ENCODE peak calls at places on chromosomes 5 and 9, in five cellular contexts. L, F, X, P and I are unnamed samples. For H3K9me3, the result is how much of the 10 kb centered on the place peaks cover.

GRCh38 chr9:16516887-16517286 is 353.6 kb downstream of the BNC2 start:
- DNase-seq in P (no peak), L (no peak), X (peak), F (peak), I (no peak)

GRCh38 chr9:5278486-5278885 is 26.0 kb downstream of the RLN2 start:
- DNase-seq in X (no peak), F (no peak), P (no peak), L (no peak), I (no peak)

GRCh38 chr9:102434545-102434944 is 560.6 kb upstream of the CYLC2 start:
- DNase-seq in L (no peak), F (no peak), X (no peak), P (no peak), I (no peak)

GRCh38 chr9:108645520-108645919 is 210.3 kb downstream of the ACTL7B start:
- DNase-seq in X (no peak), F (no peak), L (no peak), P (no peak), I (no peak)

GRCh38 chr5:57009811-57010210 is 57.9 kb upstream of the MIER3 start:
- DNase-seq in F (no peak), X (no peak), L (no peak), P (no peak), I (no peak)

GRCh38 chr5:163649522-163649921 is 144.1 kb downstream of the MAT2B start:
- DNase-seq in L (peak), X (peak), F (peak), P (peak), I (no peak)

GRCh38 chr5:159451197-159452052 is 121.1 kb upstream of the IL12B start:
- DNase-seq in F (peak), X (peak), L (peak), P (no peak), I (peak)

GRCh38 chr5:173801006-173801405 is 87.1 kb upstream of the CPEB4 start:
- DNase-seq in X (no peak), F (no peak), P (no peak), L (no peak), I (no peak)

GRCh38 chr9:134589748-134590147 is 51.9 kb upstream of the COL5A1 start:
- DNase-seq in L (no peak), F (no peak), P (no peak), X (no peak), I (no peak)

GRCh38 chr5:152505442-152506042 is 100.5 kb upstream of the NMUR2 start:
- DNase-seq in L (peak), F (peak), X (peak), P (peak), I (peak)

GRCh38 chr9:33737811-33738606 is 57.4 kb upstream of the PRSS3 start:
- DNase-seq in F (peak), L (peak), P (peak), X (peak), I (peak)

GRCh38 chr9:131432597-131433301 is 38.9 kb downstream of the PRRC2B start:
- DNase-seq in P (no peak), F (peak), L (no peak), X (peak), I (peak)

GRCh38 chr5:134784241-134784920 is 25.8 kb downstream of the DDX46 start:
- DNase-seq in L (no peak), P (no peak), X (peak), F (peak), I (no peak)

GRCh38 chr5:61082516-61083280 is 79.6 kb downstream of the SMIM15 start:
- DNase-seq in L (no peak), P (no peak), X (peak), F (peak), I (no peak)

GRCh38 chr5:133610489-133611356 is 1.6 kb downstream of the FSTL4 start:
- DNase-seq in P (peak), X (peak), L (peak), F (no peak), I (peak)

GRCh38 chr9:137066096-137066861 is 4.1 kb downstream of the SAPCD2 start:
- DNase-seq in P (no peak), L (no peak), F (no peak), X (no peak), I (no peak)

GRCh38 chr9:86562691-86563090 is 208.5 kb upstream of the TUT7 start:
- DNase-seq in F (no peak), X (no peak), P (no peak), L (no peak), I (no peak)

GRCh38 chr5:32096891-32097592 is 77.1 kb downstream of the GOLPH3 start:
- DNase-seq in X (peak), L (no peak), F (peak), P (no peak), I (no peak)

GRCh38 chr9:134539613-134540012 is 102.0 kb upstream of the COL5A1 start:
- DNase-seq in X (no peak), F (peak), P (no peak), L (no peak), I (no peak)

GRCh38 chr5:147887026-147887627 is 8.6 kb downstream of the SCGB3A2 start:
- DNase-seq in L (peak), P (peak), F (peak), X (peak), I (peak)

GRCh38 chr9:110769667-110770066 is 101.1 kb downstream of the MUSK start:
- DNase-seq in X (peak), L (no peak), P (no peak), F (peak), I (no peak)

GRCh38 chr9:110545705-110546104 is 33.8 kb downstream of the SVEP1 start:
- DNase-seq in L (no peak), F (peak), P (no peak), X (no peak), I (no peak)

GRCh38 chr5:67548520-67549262 is 352.1 kb upstream of the CD180 start:
- DNase-seq in X (no peak), F (no peak), P (no peak), L (no peak), I (no peak)
- H3K4me3 ChIP-seq in X (no peak), F (no peak), P (no peak), L (no peak), I (no peak)

DNA sequence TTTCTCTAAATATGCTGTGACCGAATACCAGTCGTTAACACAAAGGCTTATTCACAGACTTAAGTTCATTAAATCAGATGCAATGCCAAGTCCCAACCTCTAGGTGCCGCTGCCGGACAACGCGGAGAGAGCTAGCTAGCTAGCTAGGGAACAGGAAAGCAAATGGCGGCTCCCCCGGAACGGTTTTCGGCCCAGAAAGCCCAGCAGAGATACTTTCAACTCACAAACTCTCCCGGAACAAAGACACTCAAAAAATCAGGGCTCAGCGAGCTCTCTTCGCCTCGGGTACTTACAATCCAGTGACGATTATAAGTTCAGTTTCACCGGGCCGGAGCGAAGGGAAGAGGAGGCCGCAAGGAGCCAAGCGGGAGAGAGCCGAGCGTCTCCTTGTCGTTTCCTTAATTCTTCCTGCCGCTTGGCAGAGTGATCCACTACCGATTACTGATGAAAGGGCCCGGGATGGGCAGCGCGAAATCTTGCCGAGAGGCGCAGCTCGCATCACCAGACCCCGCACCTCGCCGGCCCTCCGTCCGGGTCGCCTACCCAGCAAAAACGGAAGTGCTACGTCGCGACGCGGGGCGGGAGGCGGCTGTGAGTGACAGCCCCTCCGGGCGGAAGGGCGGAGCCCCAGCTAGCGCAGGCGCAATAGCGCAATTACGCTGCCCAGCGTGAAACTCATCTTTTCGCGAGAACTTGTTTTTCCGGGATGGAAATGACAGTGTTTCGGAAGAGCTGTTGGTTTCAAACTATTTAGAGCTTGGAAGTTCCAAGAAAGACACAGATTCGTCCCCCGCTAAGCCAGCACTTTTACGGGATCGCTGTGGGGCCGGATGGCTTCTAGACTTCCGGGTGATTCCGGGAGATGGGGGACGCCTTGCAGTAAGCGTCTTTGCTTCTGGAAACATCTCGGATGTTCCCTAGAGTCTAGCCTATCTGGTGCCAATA is at the start of gene TAF7:
- DNase-seq in L (peak), F (peak), X (peak), P (peak), I (peak)
- H3K9me3 ChIP-seq in L (under half), F (under half), X (under half), P (under half), I (half or more)

DNA sequence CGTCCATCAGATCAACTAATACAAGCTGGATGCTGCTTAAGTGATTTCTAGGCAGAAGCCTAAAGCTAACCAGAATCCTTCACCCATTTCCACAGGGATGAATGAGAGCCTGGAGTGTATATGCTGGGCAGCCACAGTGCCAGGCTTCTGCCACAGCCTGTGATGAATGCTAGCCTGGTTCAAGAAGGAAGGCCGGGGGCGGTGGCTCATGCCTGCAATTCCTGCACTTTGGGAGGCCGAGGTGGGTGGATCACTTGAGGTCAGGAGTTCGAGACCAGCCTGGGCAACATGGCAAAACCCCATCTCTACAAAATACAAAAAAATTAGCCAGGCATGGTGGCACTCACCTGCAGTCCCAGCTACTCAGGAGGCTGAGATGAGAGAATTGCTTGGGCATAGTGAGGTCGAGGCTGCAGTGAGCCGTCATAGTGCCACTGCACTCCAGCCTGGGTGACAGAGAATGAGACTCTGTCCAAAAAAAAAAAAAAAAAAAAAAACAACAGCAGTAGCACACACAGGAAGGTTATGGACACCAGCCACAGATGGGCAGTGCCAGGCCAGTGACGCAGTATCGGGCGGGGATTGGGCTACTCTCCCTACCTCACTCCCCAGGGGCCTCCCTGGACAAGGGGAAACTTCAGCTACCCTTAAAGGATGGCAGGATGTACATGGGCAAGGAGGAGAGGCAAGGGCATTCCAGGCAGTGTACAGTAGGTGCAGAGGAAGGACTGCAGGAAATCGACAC is 23.1 kb upstream of the HMCN2 start:
- DNase-seq in L (no peak), F (no peak), X (no peak), P (no peak), I (no peak)
- H3K4me3 ChIP-seq in L (no peak), F (no peak), X (no peak), P (no peak), I (no peak)

GRCh38 chr5:94103507-94104245 is 362.3 kb upstream of the POU5F2 start:
- DNase-seq in L (no peak), X (no peak), F (peak), P (no peak), I (no peak)

GRCh38 chr5:94102849-94103248 is 361.4 kb upstream of the POU5F2 start:
- DNase-seq in P (no peak), X (no peak), L (no peak), F (no peak), I (no peak)
- H3K9me3 ChIP-seq in P (under half), X (under half), L (under half), F (under half), I (under half)

GRCh38 chr9:133370680-133371079 is 5.2 kb downstream of the SURF4 start:
- DNase-seq in P (peak), X (no peak), L (peak), F (no peak), I (no peak)
- H3K4me3 ChIP-seq in P (no peak), X (no peak), L (no peak), F (no peak), I (no peak)

GRCh38 chr5:178870411-178870810 is 10.7 kb downstream of the ZNF354B start:
- DNase-seq in F (no peak), P (no peak), X (no peak), L (no peak), I (no peak)

GRCh38 chr5:178869577-178869976 is 9.8 kb downstream of the ZNF354B start:
- DNase-seq in X (no peak), L (no peak), F (no peak), P (no peak), I (no peak)

GRCh38 chr5:178866946-178867345 is 7.2 kb downstream of the ZNF354B start:
- DNase-seq in P (no peak), X (no peak), F (no peak), L (no peak), I (no peak)

DNA sequence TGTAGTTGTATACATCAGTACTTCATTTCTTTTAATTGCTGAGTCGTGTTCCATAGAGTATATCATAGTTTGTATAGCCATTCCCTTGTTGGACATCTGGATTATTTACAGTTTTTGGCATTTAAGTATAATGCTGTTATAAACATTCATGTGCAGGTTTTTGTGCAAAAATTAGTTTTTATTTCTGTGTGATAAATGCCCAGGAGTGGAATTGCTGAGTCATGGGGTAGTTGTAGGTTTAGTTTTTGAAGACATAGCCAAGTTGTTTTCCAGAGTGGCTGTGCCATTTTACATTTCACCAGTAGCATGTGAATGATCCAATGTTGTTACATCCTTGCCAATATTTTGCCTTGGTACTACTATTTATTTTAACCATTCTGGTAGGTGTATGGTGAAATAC is 12.5 kb downstream of the ZNF354B start:
- DNase-seq in F (no peak), L (no peak), X (no peak), P (no peak), I (no peak)
- H3K9me3 ChIP-seq in F (under half), L (under half), X (half or more), P (under half), I (under half)

GRCh38 chr5:170655920-170656319 is 127.6 kb upstream of the GABRP start:
- DNase-seq in F (no peak), X (no peak), L (no peak), P (no peak), I (no peak)
- H3K4me3 ChIP-seq in F (no peak), X (no peak), L (no peak), P (no peak), I (no peak)

DNA sequence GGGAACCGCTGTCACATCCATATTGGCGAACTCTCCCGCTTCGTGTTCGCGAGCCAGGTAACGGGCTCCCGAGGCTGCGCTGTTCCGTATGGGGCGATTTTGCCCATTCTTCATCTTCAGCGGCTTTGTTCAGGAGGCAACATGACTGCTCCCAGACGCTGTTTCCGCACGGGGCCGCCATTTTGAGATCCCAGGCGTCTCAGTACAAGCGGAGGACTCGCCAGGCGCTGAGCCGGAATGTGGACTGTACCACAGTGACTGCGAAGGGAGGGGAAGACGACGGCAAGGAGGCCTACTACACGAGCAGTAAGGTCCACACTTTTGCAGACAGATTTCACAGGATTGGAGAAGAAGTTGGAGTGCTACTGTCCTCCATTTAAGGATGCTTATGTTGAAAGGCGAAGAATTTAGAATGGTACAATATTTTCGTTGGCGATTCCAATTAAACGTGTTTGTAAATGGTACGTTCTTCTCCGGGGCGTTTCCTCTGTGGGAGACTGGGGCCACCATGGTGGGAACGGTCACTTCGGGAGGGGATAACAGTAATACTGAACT is 41.6 kb upstream of the ZNF300 start:
- DNase-seq in X (no peak), P (peak), L (peak), F (peak), I (no peak)
- H3K9me3 ChIP-seq in X (half or more), P (under half), L (under half), F (under half), I (under half)

DNA sequence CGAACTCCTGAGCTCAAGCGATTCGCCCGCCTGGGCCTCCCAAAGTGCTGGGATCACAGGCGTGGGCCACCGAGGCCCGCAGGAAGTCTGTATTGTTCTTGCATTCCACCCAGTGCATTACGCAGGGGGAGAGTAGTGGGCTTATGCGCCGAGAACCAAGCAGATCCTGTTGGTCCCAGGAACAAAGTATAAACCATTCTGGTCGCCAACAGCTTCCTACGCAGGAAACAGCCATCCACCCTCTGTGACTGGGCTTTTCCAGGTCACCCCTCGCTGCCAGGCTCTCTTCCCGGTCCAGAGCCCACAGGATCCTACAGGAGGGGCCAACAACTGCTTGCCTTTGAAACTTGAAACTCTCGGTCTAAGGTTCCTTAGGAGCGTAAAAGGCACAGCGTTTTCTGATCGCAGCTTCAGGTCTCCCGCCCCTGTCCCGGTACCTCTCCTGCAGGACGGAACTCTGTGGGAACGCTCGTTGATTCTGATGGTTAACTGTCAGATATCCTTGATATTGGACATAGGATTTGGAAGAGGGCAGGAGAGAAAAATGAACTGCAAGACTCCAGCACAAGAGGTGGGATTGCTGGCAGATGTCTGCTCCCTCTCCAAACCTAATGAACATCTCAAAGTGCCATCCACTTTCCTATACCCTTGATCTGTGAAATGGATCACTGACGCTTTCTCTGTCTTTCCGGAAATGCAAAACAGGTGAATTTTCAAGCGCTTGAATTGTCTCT is 4.2 kb upstream of the ANXA2R start:
- DNase-seq in L (no peak), X (peak), P (no peak), F (peak), I (no peak)
- H3K4me3 ChIP-seq in L (no peak), X (peak), P (no peak), F (peak), I (no peak)